ENCODE peak calls at places on chromosomes 16 and 17, in five cellular contexts. P is mesendoderm, M is IMR-90, Q is H1, Y is mesenchymal stem cell. C is an unnamed sample.

GRCh38 chr16:77223184-77223583 is 24.0 kb downstream of the SYCE1L start:
- DNase-seq in P (peak; percentile 71), M (no peak), Q (peak; percentile 81), Y (no peak), C (no peak)

GRCh38 chr16:49345829-49346228 is 27.8 kb upstream of the C16orf78 start:
- DNase-seq in P (peak; percentile 49), M (no peak), Q (peak; percentile 76), Y (no peak), C (peak; percentile 57)

GRCh38 chr16:67930191-67930590 is 1.5 kb downstream of the CTRL start:
- DNase-seq in P (no peak), M (no peak), Q (no peak), Y (no peak), C (no peak)

GRCh38 chr16:5056347-5056746 is 9.4 kb downstream of the C16orf89 start:
- DNase-seq in P (peak; percentile 81), M (no peak), Q (peak; percentile 81), Y (peak; percentile 14), C (no peak)

GRCh38 chr17:45792995-45793755 is 9.1 kb downstream of the CRHR1 start:
- DNase-seq in P (no peak), M (no peak), Q (no peak), Y (no peak), C (no peak)

GRCh38 chr17:10755592-10756127 is 25.8 kb upstream of the TMEM220 start:
- DNase-seq in P (no peak), M (no peak), Q (no peak), Y (no peak), C (no peak)

GRCh38 chr17:410674-411401 is 58.2 kb upstream of the RPH3AL start:
- DNase-seq in P (peak; percentile 46), M (peak; percentile 12), Q (peak; percentile 52), Y (peak; percentile 18), C (peak; percentile 31)

GRCh38 chr17:45326566-45326965 is 9.7 kb upstream of the MAP3K14 start:
- DNase-seq in P (no peak), M (no peak), Q (no peak), Y (no peak), C (no peak)

GRCh38 chr17:4032738-4033137 is 68.5 kb upstream of the ATP2A3 start:
- DNase-seq in P (peak; percentile 31), M (no peak), Q (no peak), Y (no peak), C (no peak)

GRCh38 chr17:19248149-19248922 is 11.2 kb downstream of the EPN2 start:
- DNase-seq in P (peak; percentile 19), M (no peak), Q (no peak), Y (no peak), C (no peak)

GRCh38 chr17:50675627-50676026 is 32.1 kb downstream of the ANKRD40 start:
- DNase-seq in P (no peak), M (no peak), Q (no peak), Y (no peak), C (no peak)

GRCh38 chr16:15682105-15682570 is 32.1 kb downstream of the NDE1 start:
- DNase-seq in P (peak; percentile 81), M (peak; percentile 84), Q (peak; percentile 48), Y (peak; percentile 94), C (peak; percentile 11)

GRCh38 chr17:50128441-50129302 is 1.3 kb downstream of the SAMD14 start:
- DNase-seq in P (peak; percentile 91), M (peak; percentile 18), Q (peak; percentile 84), Y (peak; percentile 57), C (no peak)

GRCh38 chr16:75496546-75496945 is 1.3 kb upstream of the CHST6 start:
- DNase-seq in P (no peak), M (no peak), Q (no peak), Y (no peak), C (no peak)

GRCh38 chr17:10357768-10358167 is 15.0 kb downstream of the MYH13 start:
- DNase-seq in P (peak; percentile 63), M (no peak), Q (peak; percentile 80), Y (no peak), C (no peak)

GRCh38 chr16:65600629-65601028 is 478.8 kb upstream of the CDH11 start:
- DNase-seq in P (no peak), M (peak; percentile 29), Q (no peak), Y (no peak), C (no peak)

GRCh38 chr16:80924372-80924978 is 82.2 kb downstream of the CMC2 start:
- DNase-seq in P (peak; percentile 82), M (peak; percentile 43), Q (peak; percentile 88), Y (peak; percentile 6), C (peak; percentile 46)

GRCh38 chr16:85176541-85177447 is 64.5 kb upstream of the CIBAR2 start:
- DNase-seq in P (no peak), M (peak; percentile 52), Q (no peak), Y (no peak), C (no peak)

GRCh38 chr17:64692187-64692586 is 30.1 kb upstream of the SMURF2 start:
- DNase-seq in P (no peak), M (peak; percentile 39), Q (no peak), Y (no peak), C (no peak)

GRCh38 chr17:65434251-65434650 is 127.2 kb downstream of the AXIN2 start:
- DNase-seq in P (no peak), M (no peak), Q (no peak), Y (no peak), C (no peak)

GRCh38 chr17:15507896-15508295 is 40.5 kb upstream of the CDRT4 start:
- DNase-seq in P (no peak), M (peak; percentile 47), Q (no peak), Y (no peak), C (no peak)

GRCh38 chr16:57534337-57534880 is 2.0 kb downstream of the CCDC102A start:
- DNase-seq in P (no peak), M (no peak), Q (peak; percentile 38), Y (no peak), C (no peak)

GRCh38 chr16:6012716-6013115 is 915.1 kb upstream of the EEF2KMT start:
- DNase-seq in P (no peak), M (no peak), Q (no peak), Y (no peak), C (no peak)

GRCh38 chr16:81595676-81596292 is 151.2 kb downstream of the CMIP start:
- DNase-seq in P (no peak), M (no peak), Q (no peak), Y (peak; percentile 87), C (no peak)

GRCh38 chr17:38358586-38359513 is 7.2 kb downstream of the SOCS7 start:
- DNase-seq in P (no peak), M (no peak), Q (no peak), Y (no peak), C (no peak)

GRCh38 chr17:27959382-27959709 is 66.2 kb upstream of the LYRM9 start:
- DNase-seq in P (peak; percentile 76), M (peak; percentile 1), Q (no peak), Y (no peak), C (no peak)

GRCh38 chr16:4081577-4082021 is 34.6 kb downstream of the ADCY9 start:
- DNase-seq in P (no peak), M (peak; percentile 49), Q (no peak), Y (no peak), C (no peak)

GRCh38 chr16:87465306-87465705 is 27.5 kb downstream of the ZCCHC14 start:
- DNase-seq in P (no peak), M (peak; percentile 82), Q (no peak), Y (peak; percentile 92), C (no peak)

GRCh38 chr17:45345246-45345553 is 28.4 kb upstream of the MAP3K14 start:
- DNase-seq in P (no peak), M (no peak), Q (no peak), Y (no peak), C (no peak)

GRCh38 chr16:29877266-29877961 is 14.4 kb upstream of the CDIPT start:
- DNase-seq in P (peak; percentile 99), M (peak; percentile 15), Q (peak; percentile 99), Y (peak; percentile 49), C (peak; percentile 85)

GRCh38 chr17:41710472-41711090 is 1.6 kb upstream of the GAST start:
- DNase-seq in P (no peak), M (peak; percentile 75), Q (no peak), Y (peak; percentile 72), C (no peak)

GRCh38 chr17:76272541-76273434 is 7.6 kb downstream of the UBALD2 start:
- DNase-seq in P (no peak), M (no peak), Q (no peak), Y (peak; percentile 52), C (no peak)
- H3K4me3 ChIP-seq in P (no peak overlapping the region), M (no peak overlapping the region), Q (no peak overlapping the region), Y (no peak overlapping the region), C (no peak overlapping the region)

DNA sequence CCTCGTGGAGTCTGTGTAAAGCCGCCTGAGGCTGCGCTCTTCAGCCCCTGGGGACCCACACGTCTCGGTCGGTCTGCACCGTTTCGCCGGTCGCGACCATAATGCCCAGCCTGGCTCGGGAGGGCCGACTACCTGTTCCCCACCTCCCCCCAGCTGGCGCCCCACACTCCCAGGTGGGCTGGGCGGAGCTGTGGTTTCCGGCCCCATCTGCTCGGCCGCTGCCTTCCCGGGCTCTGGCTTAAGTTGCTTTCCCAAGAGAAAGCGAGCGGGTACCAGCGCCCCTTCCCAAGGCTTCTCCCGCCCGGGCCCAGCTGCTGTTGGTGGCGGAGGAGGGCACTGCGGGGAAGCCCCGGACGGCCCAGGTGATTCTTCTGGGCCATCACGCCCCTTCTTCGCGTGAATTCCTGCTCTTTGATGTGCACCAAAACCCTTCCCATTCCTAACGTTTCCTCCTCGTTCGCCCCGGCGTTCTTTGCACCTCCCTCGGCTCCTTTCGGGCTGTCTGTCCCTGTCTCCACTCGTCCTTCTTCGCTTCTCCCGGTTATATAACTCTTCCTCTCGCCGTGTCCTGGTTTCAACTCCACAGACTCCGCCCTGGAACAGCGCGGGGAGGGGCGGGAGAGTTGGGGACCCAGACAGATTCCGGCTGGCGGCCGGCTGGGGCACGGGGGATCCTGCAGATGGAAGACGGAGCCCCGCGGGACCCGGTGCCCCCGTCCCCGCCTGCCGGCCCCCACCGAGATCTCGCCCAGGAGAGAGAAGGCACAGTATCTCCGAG is 2.0 kb downstream of the KDM6B start:
- DNase-seq in P (peak; percentile 66), M (peak; percentile 58), Q (peak; percentile 88), Y (peak; percentile 91), C (no peak)
- H3K18ac ChIP-seq in P (peak overlapping the region; percentile 65), M (peak overlapping the region; percentile 83), Q (peak overlapping the region; percentile 60), Y (peak overlapping the region; percentile 96), C (peak overlapping the region; percentile 95)

GRCh38 chr17:58637011-58637570 is 54.8 kb downstream of the TEX14 start:
- DNase-seq in P (peak; percentile 58), M (no peak), Q (no peak), Y (no peak), C (no peak)
- H2AK5ac ChIP-seq in P (no peak overlapping the region), M (no peak overlapping the region), Q (no peak overlapping the region), Y (no peak overlapping the region), C (no peak overlapping the region)

GRCh38 chr16:20424129-20424866 is 15.0 kb downstream of the ACSM5 start:
- DNase-seq in P (no peak), M (no peak), Q (no peak), Y (no peak), C (no peak)
- H3K4me3 ChIP-seq in P (no peak overlapping the region), M (no peak overlapping the region), Q (no peak overlapping the region), Y (no peak overlapping the region), C (no peak overlapping the region)

C was measured in neuronal stem cell.